ENCODE peak calls at places on chromosomes 2 and 18, in six cellular contexts. G is Karpas-422, H is body of pancreas, W is HCT116, V is hepatocyte, O is breast epithelium. U is an unnamed sample.
A peak's percentile ranks its signal among the peaks of the same experiment; 100 is the strongest.

GRCh38 chr18:2958819-2959298 is 54.1 kb downstream of the LPIN2 start:
- DNase-seq in H (no peak), W (no peak), V (peak; percentile 41), O (no peak), G (no peak), U (peak; percentile 25)

GRCh38 chr2:226800941-226801784 is 1.5 kb upstream of the IRS1 start:
- DNase-seq in V (peak; percentile 93), W (no peak), O (peak; percentile 77), G (peak; percentile 97), H (peak; percentile 92), U (peak; percentile 94)

GRCh38 chr2:88416016-88416663 is 36.4 kb downstream of the FOXI3 start:
- DNase-seq in H (no peak), V (no peak), W (no peak), O (no peak), G (no peak), U (no peak)

GRCh38 chr2:130963058-130963848 is 126.5 kb downstream of the ARHGEF4 start:
- DNase-seq in G (no peak), W (no peak), V (peak; percentile 18), O (no peak), H (no peak), U (no peak)

GRCh38 chr2:56132138-56132537 is 51.7 kb upstream of the CCDC85A start:
- DNase-seq in H (no peak), W (peak; percentile 40), G (peak; percentile 73), V (peak; percentile 46), O (no peak), U (no peak)

GRCh38 chr2:220194630-220195029 is 567.2 kb downstream of the SLC4A3 start:
- DNase-seq in H (no peak), G (no peak), O (no peak), W (no peak), V (no peak), U (no peak)

GRCh38 chr2:182924311-182924710 is 57.9 kb upstream of the FRZB start:
- DNase-seq in V (no peak), H (no peak), O (no peak), G (no peak), W (no peak), U (no peak)

GRCh38 chr18:52312321-52312720 is 27.7 kb upstream of the DCC start:
- DNase-seq in H (no peak), G (no peak), W (no peak), V (no peak), O (no peak), U (no peak)

GRCh38 chr2:95328386-95329125 is 31.4 kb downstream of the KCNIP3 start:
- DNase-seq in G (no peak), V (no peak), H (no peak), O (no peak), W (no peak), U (no peak)

GRCh38 chr2:152804687-152805408 is 86.4 kb downstream of the ARL6IP6 start:
- DNase-seq in W (no peak), G (no peak), V (no peak), H (no peak), O (no peak), U (no peak)

GRCh38 chr2:204470621-204471196 is 74.6 kb upstream of the PARD3B start:
- DNase-seq in O (no peak), W (no peak), H (no peak), V (no peak), G (no peak), U (no peak)

GRCh38 chr2:221610249-221610648 is 38.1 kb upstream of the EPHA4 start:
- DNase-seq in G (no peak), H (no peak), O (no peak), W (no peak), V (no peak), U (no peak)

GRCh38 chr2:85318222-85319182 is 9.3 kb downstream of the TGOLN2 start:
- DNase-seq in W (no peak), O (no peak), G (no peak), V (peak; percentile 69), H (no peak), U (no peak)

GRCh38 chr2:36393738-36394256 is 38.2 kb downstream of the CRIM1 start:
- DNase-seq in W (no peak), G (no peak), O (no peak), H (no peak), V (no peak), U (no peak)

GRCh38 chr18:49849331-49850217 is 36.2 kb upstream of the ACAA2 start:
- DNase-seq in V (peak; percentile 93), H (peak; percentile 28), G (no peak), O (no peak), W (peak; percentile 96), U (peak; percentile 48)

GRCh38 chr2:18527822-18528221 is 32.6 kb downstream of the RDH14 start:
- DNase-seq in V (no peak), O (no peak), G (no peak), W (no peak), H (no peak), U (no peak)

GRCh38 chr2:88170472-88170892 is 336 bp downstream of the THNSL2 start:
- DNase-seq in V (peak; percentile 44), O (no peak), H (no peak), W (no peak), G (peak; percentile 44), U (no peak)

GRCh38 chr2:96144481-96145027 is 686 bp downstream of the DUSP2 start:
- DNase-seq in W (no peak), H (no peak), G (peak; percentile 73), V (no peak), O (no peak), U (no peak)

GRCh38 chr2:39696072-39696471 is 30.4 kb downstream of the TMEM178A start:
- DNase-seq in W (no peak), O (no peak), H (no peak), V (peak; percentile 20), G (no peak), U (no peak)

GRCh38 chr2:131154071-131154531 is 49.0 kb downstream of the PLEKHB2 start:
- DNase-seq in H (peak; percentile 70), V (peak; percentile 91), W (peak; percentile 33), G (peak; percentile 92), O (no peak), U (peak; percentile 76)

GRCh38 chr18:36217348-36217747 is 30.1 kb downstream of the MOCOS start:
- DNase-seq in V (peak; percentile 38), G (no peak), W (no peak), O (no peak), H (no peak), U (no peak)

GRCh38 chr2:54545700-54546450 is 89.7 kb downstream of the SPTBN1 start:
- DNase-seq in O (no peak), H (no peak), V (peak; percentile 78), G (no peak), W (no peak), U (no peak)

GRCh38 chr2:26034597-26035067 is 748 bp downstream of the RAB10 start:
- DNase-seq in G (peak; percentile 63), O (no peak), V (no peak), W (no peak), H (no peak), U (no peak)

GRCh38 chr2:69535739-69536374 is 98.6 kb upstream of the NFU1 start:
- DNase-seq in G (no peak), W (no peak), O (no peak), H (no peak), V (no peak), U (no peak)

GRCh38 chr2:27622921-27623384 is 5.9 kb downstream of the CCDC121 start:
- DNase-seq in V (no peak), O (no peak), G (peak; percentile 35), H (no peak), W (no peak), U (no peak)

GRCh38 chr18:28177828-28178635 is 1.1 kb upstream of the CDH2 start:
- DNase-seq in W (no peak), G (no peak), O (no peak), V (peak; percentile 82), H (peak; percentile 48), U (peak; percentile 89)

GRCh38 chr2:65416321-65416720 is 16.1 kb downstream of the SPRED2 start:
- DNase-seq in W (no peak), H (no peak), O (no peak), G (no peak), V (no peak), U (no peak)

GRCh38 chr2:230706966-230707365 is 5.7 kb upstream of the CAB39 start:
- DNase-seq in V (no peak), G (no peak), H (no peak), O (no peak), W (no peak), U (no peak)
- H3K4me1 ChIP-seq in V (peaks cover 5% of the 10 kb centered on the region), G (peaks cover 6% of the 10 kb centered on the region), H (peaks cover 2% of the 10 kb centered on the region), O (no peaks in the 10 kb centered on the region), W (peaks cover 1% of the 10 kb centered on the region), U (no peaks in the 10 kb centered on the region)

GRCh38 chr2:6986251-6986893 is 69.2 kb downstream of the RNF144A start:
- DNase-seq in V (no peak), H (peak; percentile 93), G (no peak), O (no peak), W (no peak), U (no peak)
- H3K27me3 ChIP-seq in V (no peaks in the 10 kb centered on the region), H (no peaks in the 10 kb centered on the region), G (no peaks in the 10 kb centered on the region), O (no peaks in the 10 kb centered on the region), W (no peaks in the 10 kb centered on the region), U (no peaks in the 10 kb centered on the region)

DNA sequence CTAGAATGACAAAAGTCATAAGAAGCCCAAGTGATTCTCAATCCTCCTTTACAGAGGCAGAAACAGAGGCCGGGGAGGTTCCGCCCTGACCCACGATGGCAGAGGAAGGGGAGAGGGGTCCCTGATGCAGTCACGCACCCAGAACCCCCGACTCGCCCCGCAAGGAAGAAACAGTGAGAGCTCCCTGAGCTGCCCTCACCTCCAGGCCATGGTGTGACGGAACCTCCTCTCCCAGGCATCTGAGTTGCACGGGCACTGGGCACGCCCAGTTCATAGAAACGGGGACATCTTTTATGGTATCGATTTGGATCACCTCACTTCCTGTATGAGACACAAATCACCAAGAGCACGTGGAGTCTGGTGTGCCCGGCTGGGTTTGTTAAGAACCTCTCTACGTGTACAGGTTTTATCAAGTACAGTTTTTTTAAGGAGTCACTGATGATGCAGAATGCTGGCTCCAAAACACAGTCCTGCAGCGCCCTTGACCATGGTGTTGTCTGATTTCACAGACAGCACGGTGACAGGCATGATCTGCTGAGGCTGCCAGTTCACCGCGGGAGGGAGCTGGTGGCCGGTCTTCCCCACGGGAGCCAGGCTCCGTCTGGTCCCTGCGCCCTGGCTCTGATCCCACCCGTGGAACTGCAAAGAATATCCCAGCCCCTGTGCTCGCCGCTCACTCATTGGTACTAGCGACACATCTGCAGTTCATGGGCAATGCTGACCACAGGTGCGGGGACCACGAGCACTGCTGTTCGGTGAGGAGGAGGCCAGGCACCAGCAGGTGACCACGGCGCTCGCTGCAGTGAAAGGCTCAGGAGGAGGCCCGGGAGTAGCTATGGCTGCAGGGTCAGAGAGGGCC is 35.6 kb downstream of the PXDN start:
- DNase-seq in V (no peak), G (no peak), O (peak; percentile 50), H (no peak), W (no peak), U (peak; percentile 46)
- H3K27ac ChIP-seq in V (peak overlapping the region; percentile 26), G (no peak overlapping the region), O (peak overlapping the region; percentile 76), H (no peak overlapping the region), W (no peak overlapping the region), U (peak overlapping the region; percentile 76)

GRCh38 chr2:239306274-239307220 is 94.3 kb downstream of the HDAC4 start:
- DNase-seq in O (peak; percentile 47), W (no peak), G (no peak), V (no peak), H (peak; percentile 5), U (no peak)

GRCh38 chr2:239305771-239306170 is 95.0 kb downstream of the HDAC4 start:
- DNase-seq in V (no peak), O (peak; percentile 25), H (no peak), G (no peak), W (no peak), U (no peak)

GRCh38 chr2:239308696-239309397 is 92.0 kb downstream of the HDAC4 start:
- DNase-seq in G (no peak), V (peak; percentile 60), W (no peak), O (peak; percentile 50), H (no peak), U (peak; percentile 82)

GRCh38 chr2:239307921-239308620 is 92.7 kb downstream of the HDAC4 start:
- DNase-seq in H (peak; percentile 3), O (peak; percentile 38), V (no peak), W (no peak), G (no peak), U (no peak)

GRCh38 chr2:239307221-239307569 is 93.6 kb downstream of the HDAC4 start:
- DNase-seq in H (peak; percentile 1), G (no peak), V (no peak), O (peak; percentile 31), W (no peak), U (no peak)
- H3K4me1 ChIP-seq in H (peaks cover 30% of the 10 kb centered on the region), G (no peaks in the 10 kb centered on the region), V (peaks cover 74% of the 10 kb centered on the region), O (peaks cover 7% of the 10 kb centered on the region), W (no peaks in the 10 kb centered on the region), U (peaks cover 13% of the 10 kb centered on the region)

U was measured in right cardiac atrium.